ENCODE peak calls at places on chromosomes 6 and 20, in nine cellular contexts. Y is ascending aorta, G is upper lobe of left lung, M is lung, I is right atrium auricular region, T is HCT116, W is suprapubic skin, L is pancreas, B is IMR-90. P is an unnamed sample.

GRCh38 chr20:35991142-35991771 is 22.9 kb downstream of the CNBD2 start:
- DNase-seq in B (peak; percentile 34), Y (no peak), L (no peak), T (peak; percentile 22), I (no peak), G (no peak), M (no peak), W (no peak), P (no peak)

GRCh38 chr6:105692630-105693212 is 289.8 kb upstream of the PREP start:
- DNase-seq in M (no peak), T (no peak), G (no peak), Y (no peak), W (no peak), I (no peak), L (no peak), B (no peak), P (no peak)

GRCh38 chr6:166998256-166999144 is 697 bp upstream of the CEP43 start:
- DNase-seq in G (peak; percentile 42), M (peak; percentile 31), Y (peak; percentile 65), B (no peak), I (no peak), T (no peak), L (peak; percentile 81), W (peak; percentile 83), P (no peak)

GRCh38 chr6:159093608-159094443 is 49.0 kb upstream of the TAGAP start:
- DNase-seq in M (no peak), I (no peak), W (no peak), B (no peak), L (no peak), Y (no peak), G (no peak), T (no peak), P (no peak)

GRCh38 chr6:158517038-158517437 is 42.9 kb upstream of the TMEM181 start:
- DNase-seq in L (no peak), M (no peak), T (no peak), G (no peak), Y (no peak), B (no peak), I (no peak), W (no peak), P (no peak)

GRCh38 chr6:40042232-40042631 is 108.0 kb upstream of the MOCS1 start:
- DNase-seq in T (no peak), G (no peak), B (no peak), L (no peak), W (no peak), Y (no peak), M (no peak), I (no peak), P (peak; percentile 37)

GRCh38 chr6:106799008-106799952 is 169.9 kb downstream of the QRSL1 start:
- DNase-seq in Y (no peak), M (no peak), W (no peak), T (no peak), G (no peak), B (peak; percentile 26), I (no peak), L (no peak), P (no peak)

GRCh38 chr6:14058735-14059134 is 58.8 kb upstream of the CD83 start:
- DNase-seq in W (no peak), T (no peak), L (no peak), G (no peak), I (no peak), Y (no peak), B (no peak), M (no peak), P (no peak)

GRCh38 chr6:142372348-142372747 is 70.5 kb downstream of the ADGRG6 start:
- DNase-seq in M (no peak), W (no peak), I (no peak), B (peak; percentile 79), T (peak; percentile 84), L (no peak), Y (no peak), G (no peak), P (no peak)

GRCh38 chr20:41524980-41525613 is 93.1 kb downstream of the CHD6 start:
- DNase-seq in G (peak; percentile 80), B (peak; percentile 58), Y (peak; percentile 71), T (no peak), I (peak; percentile 76), L (peak; percentile 86), M (peak; percentile 75), W (no peak), P (no peak)

GRCh38 chr20:2340823-2341222 is 39.9 kb upstream of the TGM6 start:
- DNase-seq in W (no peak), T (no peak), I (no peak), G (no peak), Y (no peak), B (no peak), M (no peak), L (no peak), P (no peak)

GRCh38 chr6:33317418-33317667 is 201 bp downstream of the ZBTB22 start:
- DNase-seq in B (no peak), M (no peak), W (no peak), I (no peak), Y (no peak), G (no peak), L (peak; percentile 84), T (no peak), P (no peak)

GRCh38 chr6:14721103-14721758 is 524.6 kb upstream of the JARID2 start:
- DNase-seq in I (no peak), Y (no peak), M (peak; percentile 57), W (no peak), T (no peak), B (peak; percentile 49), G (peak; percentile 71), L (no peak), P (no peak)

GRCh38 chr6:127938701-127939100 is 37.8 kb upstream of the THEMIS start:
- DNase-seq in W (no peak), B (peak; percentile 64), Y (no peak), L (no peak), T (peak; percentile 6), G (no peak), M (no peak), I (no peak), P (peak; percentile 30)

GRCh38 chr20:117518-117917 is 24.9 kb upstream of the DEFB126 start:
- DNase-seq in L (no peak), W (no peak), M (no peak), T (no peak), B (no peak), G (no peak), I (no peak), Y (no peak), P (no peak)
- H3K9me3 ChIP-seq in L (no peaks in the 10 kb centered on the region), W (peaks cover 3% of the 10 kb centered on the region), M (peaks cover 7% of the 10 kb centered on the region), T (no peaks in the 10 kb centered on the region), B (no peaks in the 10 kb centered on the region), G (peaks cover 5% of the 10 kb centered on the region), I (peaks cover 14% of the 10 kb centered on the region), Y (no peaks in the 10 kb centered on the region), P (no peaks in the 10 kb centered on the region)

GRCh38 chr6:75213732-75214131 is 7.9 kb upstream of the COL12A1 start:
- DNase-seq in M (no peak), W (no peak), G (no peak), T (no peak), Y (no peak), L (no peak), I (no peak), B (no peak), P (no peak)

GRCh38 chr6:75219213-75219612 is 13.4 kb upstream of the COL12A1 start:
- DNase-seq in M (no peak), B (peak; percentile 23), L (no peak), Y (no peak), W (no peak), T (no peak), G (no peak), I (no peak), P (no peak)

GRCh38 chr6:75215291-75215690 is 9.4 kb upstream of the COL12A1 start:
- DNase-seq in B (no peak), L (no peak), I (no peak), T (no peak), G (no peak), Y (no peak), W (no peak), M (no peak), P (no peak)

GRCh38 chr6:75220365-75220764 is 14.5 kb upstream of the COL12A1 start:
- DNase-seq in M (no peak), T (no peak), B (peak; percentile 27), Y (no peak), I (no peak), G (no peak), L (no peak), W (no peak), P (no peak)

GRCh38 chr6:75217203-75217602 is 11.3 kb upstream of the COL12A1 start:
- DNase-seq in T (no peak), M (no peak), G (no peak), L (no peak), Y (no peak), W (no peak), I (no peak), B (peak; percentile 88), P (no peak)
- H3K9me3 ChIP-seq in T (no peaks in the 10 kb centered on the region), M (no peaks in the 10 kb centered on the region), G (no peaks in the 10 kb centered on the region), L (no peaks in the 10 kb centered on the region), Y (no peaks in the 10 kb centered on the region), W (no peaks in the 10 kb centered on the region), I (no peaks in the 10 kb centered on the region), B (no peaks in the 10 kb centered on the region), P (no peaks in the 10 kb centered on the region)

GRCh38 chr20:46501337-46501942 is 11.9 kb downstream of the ZNF334 start:
- DNase-seq in W (no peak), T (no peak), M (no peak), B (no peak), L (no peak), Y (no peak), I (no peak), G (no peak), P (no peak)

GRCh38 chr20:46509523-46509922 is 3.8 kb downstream of the ZNF334 start:
- DNase-seq in M (no peak), W (no peak), L (no peak), T (no peak), I (no peak), Y (no peak), G (no peak), B (no peak), P (no peak)

GRCh38 chr20:46501961-46502360 is 11.4 kb downstream of the ZNF334 start:
- DNase-seq in W (no peak), T (no peak), G (no peak), I (no peak), Y (no peak), B (no peak), M (no peak), L (no peak), P (no peak)

GRCh38 chr20:46507760-46508407 is 5.5 kb downstream of the ZNF334 start:
- DNase-seq in M (no peak), W (no peak), T (no peak), L (no peak), Y (no peak), I (no peak), G (no peak), B (no peak), P (no peak)

GRCh38 chr20:46505501-46505900 is 7.9 kb downstream of the ZNF334 start:
- DNase-seq in B (no peak), G (no peak), I (no peak), M (no peak), W (no peak), L (no peak), Y (no peak), T (no peak), P (no peak)
- H3K9me3 ChIP-seq in B (peaks cover 21% of the 10 kb centered on the region), G (peaks cover 34% of the 10 kb centered on the region), I (peaks cover 32% of the 10 kb centered on the region), M (peaks cover 17% of the 10 kb centered on the region), W (peaks cover 25% of the 10 kb centered on the region), L (no peaks in the 10 kb centered on the region), Y (peaks cover 21% of the 10 kb centered on the region), T (peaks cover 26% of the 10 kb centered on the region), P (no peaks in the 10 kb centered on the region)

DNA sequence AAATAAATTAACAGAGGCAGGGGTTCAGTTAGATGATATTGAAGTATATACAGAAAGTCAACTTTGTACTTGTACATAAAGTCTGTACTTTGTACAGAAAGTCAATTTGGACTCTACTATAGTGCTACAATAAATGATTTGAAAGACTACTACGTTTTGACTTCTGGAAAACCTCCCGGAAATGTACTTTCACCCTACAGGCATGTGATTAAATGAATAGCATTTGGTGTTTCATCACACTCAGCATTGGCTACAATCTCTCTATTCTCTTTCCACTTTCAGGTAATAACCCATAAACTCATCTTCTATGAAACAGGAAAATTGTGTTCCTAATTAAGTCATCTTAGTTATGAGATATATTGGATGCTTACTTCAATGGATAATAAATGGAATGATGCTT is 25.6 kb upstream of the MC3R start:
- DNase-seq in W (no peak), T (no peak), G (no peak), L (no peak), I (no peak), B (no peak), M (no peak), Y (no peak), P (no peak)
- H3K9me3 ChIP-seq in W (peaks cover 5% of the 10 kb centered on the region), T (no peaks in the 10 kb centered on the region), G (no peaks in the 10 kb centered on the region), L (no peaks in the 10 kb centered on the region), I (no peaks in the 10 kb centered on the region), B (peaks cover 7% of the 10 kb centered on the region), M (no peaks in the 10 kb centered on the region), Y (no peaks in the 10 kb centered on the region), P (no peaks in the 10 kb centered on the region)